ENCODE peak calls at places on chromosomes 4 and X, in nine cellular contexts. One of them, this sample, is unnamed.
A peak's percentile ranks its signal among the peaks of the same experiment; 100 is the strongest.

GRCh38 chrX:154603438-154604430 is 15.3 kb downstream of the CTAG1B start:
- DNase-seq in GM23248: peak; percentile 85
- DNase-seq in T follicular helper cell: no peak
- DNase-seq in NCI-H187 treated with DMSO at 0.1 percent for 48 hours: no peak
- DNase-seq in T-helper 9 cell: no peak
- DNase-seq in ecto neural progenitor cell: no peak
- DNase-seq in CD8-positive, alpha-beta memory T cell: no peak
- DNase-seq in substantia nigra: no peak
- DNase-seq in neural crest cell: no peak
- DNase-seq in this sample: peak; percentile 50

GRCh38 chr4:80184791-80185756 is 12.2 kb upstream of the PRDM8 start:
- DNase-seq in GM23248: peak; percentile 72
- DNase-seq in T follicular helper cell: no peak
- DNase-seq in NCI-H187 treated with DMSO at 0.1 percent for 48 hours: no peak
- DNase-seq in T-helper 9 cell: no peak
- DNase-seq in ecto neural progenitor cell: no peak
- DNase-seq in CD8-positive, alpha-beta memory T cell: no peak
- DNase-seq in substantia nigra: no peak
- DNase-seq in neural crest cell: no peak
- DNase-seq in this sample: no peak

GRCh38 chr4:13430834-13431568 is 53.1 kb downstream of the RAB28 start:
- DNase-seq in GM23248: no peak
- DNase-seq in T follicular helper cell: no peak
- DNase-seq in NCI-H187 treated with DMSO at 0.1 percent for 48 hours: no peak
- DNase-seq in T-helper 9 cell: no peak
- DNase-seq in ecto neural progenitor cell: no peak
- DNase-seq in CD8-positive, alpha-beta memory T cell: no peak
- DNase-seq in substantia nigra: no peak
- DNase-seq in neural crest cell: no peak
- DNase-seq in this sample: no peak

GRCh38 chrX:47030339-47030738 is 47.9 kb upstream of the RGN start:
- DNase-seq in GM23248: peak; percentile 58
- DNase-seq in T follicular helper cell: no peak
- DNase-seq in NCI-H187 treated with DMSO at 0.1 percent for 48 hours: no peak
- DNase-seq in T-helper 9 cell: no peak
- DNase-seq in ecto neural progenitor cell: no peak
- DNase-seq in CD8-positive, alpha-beta memory T cell: peak; percentile 23
- DNase-seq in substantia nigra: peak; percentile 20
- DNase-seq in neural crest cell: peak; percentile 41
- DNase-seq in this sample: no peak

GRCh38 chrX:154600962-154601374 is 16.0 kb downstream of the CTAG1A start:
- DNase-seq in GM23248: peak; percentile 44
- DNase-seq in T follicular helper cell: no peak
- DNase-seq in NCI-H187 treated with DMSO at 0.1 percent for 48 hours: no peak
- DNase-seq in T-helper 9 cell: no peak
- DNase-seq in ecto neural progenitor cell: no peak
- DNase-seq in CD8-positive, alpha-beta memory T cell: no peak
- DNase-seq in substantia nigra: no peak
- DNase-seq in neural crest cell: no peak
- DNase-seq in this sample: peak; percentile 57

GRCh38 chr4:151948351-151949016 is 187.7 kb upstream of the GATB start:
- DNase-seq in GM23248: peak; percentile 91
- DNase-seq in T follicular helper cell: no peak
- DNase-seq in NCI-H187 treated with DMSO at 0.1 percent for 48 hours: no peak
- DNase-seq in T-helper 9 cell: no peak
- DNase-seq in ecto neural progenitor cell: no peak
- DNase-seq in CD8-positive, alpha-beta memory T cell: no peak
- DNase-seq in substantia nigra: no peak
- DNase-seq in neural crest cell: no peak
- DNase-seq in this sample: no peak

GRCh38 chr4:119286377-119287002 is 35.4 kb downstream of the FABP2 start:
- DNase-seq in GM23248: peak; percentile 83
- DNase-seq in T follicular helper cell: peak; percentile 3
- DNase-seq in NCI-H187 treated with DMSO at 0.1 percent for 48 hours: no peak
- DNase-seq in T-helper 9 cell: peak; percentile 8
- DNase-seq in ecto neural progenitor cell: no peak
- DNase-seq in CD8-positive, alpha-beta memory T cell: peak; percentile 36
- DNase-seq in substantia nigra: no peak
- DNase-seq in neural crest cell: no peak
- DNase-seq in this sample: no peak

GRCh38 chr4:83852085-83852451 is 316.2 kb downstream of the GPAT3 start:
- DNase-seq in GM23248: peak; percentile 89
- DNase-seq in T follicular helper cell: no peak
- DNase-seq in NCI-H187 treated with DMSO at 0.1 percent for 48 hours: no peak
- DNase-seq in T-helper 9 cell: no peak
- DNase-seq in ecto neural progenitor cell: no peak
- DNase-seq in CD8-positive, alpha-beta memory T cell: no peak
- DNase-seq in substantia nigra: no peak
- DNase-seq in neural crest cell: no peak
- DNase-seq in this sample: no peak

This sample was measured in type B pancreatic cell.